ENCODE peak calls at places on chromosomes 12 and 14, in nine cellular contexts. E is non-pigmented ciliary epithelial cell; A is left lung; U is cardiac muscle cell; G is fibroblast of pulmonary artery; O is heart right ventricle; M is activated naive CD8-positive, alpha-beta T cell treated with anti-CD3 and anti-CD28 coated beads, Interleukin-2, amount 50 U/mL, for 24 hours; L is Panc1; K is CD8-positive, alpha-beta memory T cell. B is an unnamed sample.

GRCh38 chr12:10891937-10892336 is 7.9 kb upstream of the PRH1 start:
- DNase-seq in K (no peak), L (no peak), E (no peak), O (no peak), M (no peak), A (no peak), G (no peak), U (no peak), B (no peak)

GRCh38 chr12:128069359-128069997 is 197.5 kb upstream of the TMEM132C start:
- DNase-seq in M (peak), G (peak), A (no peak), E (peak), O (no peak), U (peak), L (peak), K (no peak), B (no peak)

GRCh38 chr12:89918172-89918880 is 209.7 kb upstream of the ATP2B1 start:
- DNase-seq in U (no peak), M (no peak), E (no peak), A (no peak), L (no peak), G (no peak), K (no peak), O (no peak), B (no peak)

GRCh38 chr12:3544296-3544965 is 53.4 kb downstream of the PRMT8 start:
- DNase-seq in O (no peak), A (no peak), E (no peak), M (no peak), G (no peak), L (no peak), U (no peak), K (no peak), B (no peak)

GRCh38 chr14:84181072-84181471 is 1348.9 kb upstream of the FLRT2 start:
- DNase-seq in K (no peak), L (no peak), M (no peak), U (no peak), A (no peak), G (no peak), O (no peak), E (no peak), B (no peak)

GRCh38 chr14:54627718-54628345 is 60.9 kb downstream of the SAMD4A start:
- DNase-seq in U (peak), M (no peak), E (no peak), O (peak), K (peak), G (peak), A (no peak), L (no peak), B (no peak)

GRCh38 chr12:93135286-93136239 is 206.5 kb upstream of the EEA1 start:
- DNase-seq in O (no peak), M (no peak), A (no peak), U (no peak), G (no peak), E (no peak), K (no peak), L (no peak), B (no peak)

GRCh38 chr14:24072436-24072835 is 1.1 kb downstream of the CPNE6 start:
- DNase-seq in E (no peak), U (no peak), L (no peak), A (peak), G (no peak), M (no peak), O (no peak), K (no peak), B (no peak)

GRCh38 chr12:123849517-123849916 is 87.4 kb downstream of the DNAH10 start:
- DNase-seq in L (no peak), K (no peak), E (no peak), U (no peak), G (no peak), A (no peak), O (no peak), M (no peak), B (no peak)

GRCh38 chr12:85874064-85874463 is at the start of gene NTS:
- DNase-seq in K (no peak), G (no peak), M (no peak), A (no peak), E (no peak), U (peak), L (no peak), O (no peak), B (no peak)

GRCh38 chr14:89444536-89445125 is 27.6 kb upstream of the FOXN3 start:
- DNase-seq in U (peak), A (no peak), L (no peak), G (peak), E (no peak), K (no peak), M (no peak), O (no peak), B (no peak)

GRCh38 chr12:12387521-12387920 is 30.6 kb downstream of the BORCS5 start:
- DNase-seq in M (no peak), K (no peak), E (no peak), A (no peak), O (no peak), U (peak), L (no peak), G (peak), B (no peak)

GRCh38 chr14:66403183-66403582 is 83.0 kb upstream of the CCDC196 start:
- DNase-seq in O (no peak), L (peak), U (peak), M (no peak), E (no peak), G (peak), K (no peak), A (no peak), B (no peak)

GRCh38 chr12:70267550-70267949 is 24.3 kb downstream of the CNOT2 start:
- DNase-seq in U (peak), G (peak), L (no peak), M (no peak), A (no peak), K (no peak), O (no peak), E (no peak), B (no peak)

GRCh38 chr14:67331368-67332125 is 28.1 kb downstream of the ATP6V1D start:
- DNase-seq in L (no peak), A (no peak), O (no peak), G (no peak), M (no peak), E (peak), K (no peak), U (no peak), B (no peak)

GRCh38 chr12:89698607-89699006 is 10.0 kb downstream of the ATP2B1 start:
- DNase-seq in A (no peak), G (no peak), E (no peak), L (no peak), U (no peak), K (no peak), M (no peak), O (no peak), B (no peak)

GRCh38 chr14:79596531-79596930 is 614.8 kb downstream of the DIO2 start:
- DNase-seq in E (no peak), L (no peak), K (no peak), U (peak), O (no peak), G (peak), A (no peak), M (no peak), B (no peak)

GRCh38 chr12:5442251-5443006 is 10.5 kb downstream of the NTF3 start:
- DNase-seq in M (no peak), K (no peak), O (peak), L (no peak), A (no peak), U (peak), G (peak), E (no peak), B (no peak)

GRCh38 chr12:96520767-96521166 is 31.4 kb downstream of the CFAP54 start:
- DNase-seq in O (no peak), A (no peak), G (no peak), K (no peak), U (no peak), L (no peak), M (no peak), E (no peak), B (no peak)

GRCh38 chr14:73462815-73463214 is 4.5 kb upstream of the NUMB start:
- DNase-seq in M (no peak), G (peak), O (peak), A (no peak), E (no peak), K (no peak), L (no peak), U (peak), B (no peak)

GRCh38 chr12:51351913-51352532 is 5.5 kb upstream of the CELA1 start:
- DNase-seq in G (peak), E (no peak), L (no peak), U (peak), O (peak), M (no peak), K (peak), A (no peak), B (no peak)

GRCh38 chr14:29814153-29815057 is 113.2 kb downstream of the PRKD1 start:
- DNase-seq in M (no peak), A (no peak), L (no peak), U (peak), G (peak), K (no peak), O (peak), E (no peak), B (no peak)

GRCh38 chr14:50608302-50608851 is 48.4 kb downstream of the ATL1 start:
- DNase-seq in K (no peak), G (no peak), E (no peak), U (no peak), L (no peak), A (no peak), M (no peak), O (no peak), B (no peak)